ENCODE peak calls at places on chromosome 3, in nine cellular contexts. W is nucleus accumbens; B is T-helper 1 cell; K is NCI-H1105 treated with DMSO at 0.1 percent for 48 hours; C is HCEC 1CT; Q is psoas muscle; I is NCI-H2029 treated with DMSO at 0.1 percent for 48 hours; F is activated naive CD8-positive, alpha-beta T cell treated with anti-CD3 and anti-CD28 coated beads, Interleukin-2, amount 10 ng/mL, durations not matched to agents 7 days and 5 days; Z is cerebellum. P is an unnamed sample.

GRCh38 chr3:117997201-117998049 is 1037.2 kb downstream of the IGSF11 start:
- DNase-seq in W (peak; percentile 62), B (peak; percentile 9), K (peak; percentile 97), C (peak; percentile 61), Q (peak; percentile 58), I (peak; percentile 94), F (peak; percentile 65), Z (peak; percentile 49), P (peak; percentile 57)

GRCh38 chr3:42013652-42014442 is 51.9 kb upstream of the ULK4 start:
- DNase-seq in W (no peak), B (peak; percentile 14), K (no peak), C (no peak), Q (peak; percentile 41), I (no peak), F (no peak), Z (peak; percentile 39), P (no peak)

GRCh38 chr3:80263260-80263659 is 495.5 kb upstream of the ROBO1 start:
- DNase-seq in W (no peak), B (no peak), K (no peak), C (no peak), Q (no peak), I (no peak), F (no peak), Z (no peak), P (no peak)

GRCh38 chr3:194755689-194756459 is 70.2 kb downstream of the FAM43A start:
- DNase-seq in W (no peak), B (no peak), K (no peak), C (no peak), Q (no peak), I (no peak), F (no peak), Z (no peak), P (no peak)

GRCh38 chr3:87196879-87197278 is 30.2 kb upstream of the CHMP2B start:
- DNase-seq in W (no peak), B (no peak), K (no peak), C (no peak), Q (no peak), I (no peak), F (no peak), Z (no peak), P (no peak)

GRCh38 chr3:69462826-69463100 is 76.9 kb upstream of the FRMD4B start:
- DNase-seq in W (no peak), B (no peak), K (no peak), C (no peak), Q (no peak), I (no peak), F (no peak), Z (no peak), P (no peak)

GRCh38 chr3:31534036-31534435 is 1.3 kb downstream of the STT3B start:
- DNase-seq in W (no peak), B (no peak), K (peak; percentile 4), C (peak; percentile 23), Q (no peak), I (peak; percentile 53), F (no peak), Z (no peak), P (no peak)

GRCh38 chr3:177106184-177106583 is 91.1 kb downstream of the TBL1XR1 start:
- DNase-seq in W (no peak), B (no peak), K (no peak), C (no peak), Q (no peak), I (no peak), F (no peak), Z (no peak), P (no peak)

GRCh38 chr3:190384241-190384863 is 3.6 kb upstream of the CLDN16 start:
- DNase-seq in W (no peak), B (no peak), K (peak; percentile 75), C (peak; percentile 62), Q (no peak), I (no peak), F (no peak), Z (no peak), P (no peak)